ENCODE peak calls at places on chromosomes 3 and 15, in ten cellular contexts. One of them, this sample, is unnamed. For H3K27me3, the result is how much of the 10 kb centered on the place peaks cover.

GRCh38 chr3:25897019-25897418 is 107.1 kb downstream of the OXSM start:
- DNase-seq in esophagus muscularis mucosa: no peak
- DNase-seq in body of pancreas: no peak
- DNase-seq in uterus: no peak
- DNase-seq in testis: peak
- DNase-seq in stomach: no peak
- DNase-seq in upper lobe of left lung: no peak
- DNase-seq in sigmoid colon: no peak
- DNase-seq in ovary: no peak
- DNase-seq in heart left ventricle: peak
- DNase-seq in this sample: no peak

GRCh38 chr3:49668414-49668797 is 5.7 kb upstream of the APEH start:
- DNase-seq in esophagus muscularis mucosa: no peak
- DNase-seq in body of pancreas: no peak
- DNase-seq in uterus: no peak
- DNase-seq in testis: no peak
- DNase-seq in stomach: no peak
- DNase-seq in upper lobe of left lung: no peak
- DNase-seq in sigmoid colon: no peak
- DNase-seq in ovary: no peak
- DNase-seq in heart left ventricle: no peak
- DNase-seq in this sample: no peak

GRCh38 chr3:155217591-155217990 is 75.9 kb downstream of the STRIT1 start:
- DNase-seq in esophagus muscularis mucosa: no peak
- DNase-seq in body of pancreas: no peak
- DNase-seq in uterus: no peak
- DNase-seq in testis: no peak
- DNase-seq in stomach: no peak
- DNase-seq in upper lobe of left lung: no peak
- DNase-seq in sigmoid colon: no peak
- DNase-seq in ovary: no peak
- DNase-seq in heart left ventricle: no peak
- DNase-seq in this sample: no peak

GRCh38 chr3:133258358-133258757 is 141.5 kb upstream of the BFSP2 start:
- DNase-seq in esophagus muscularis mucosa: no peak
- DNase-seq in body of pancreas: no peak
- DNase-seq in uterus: no peak
- DNase-seq in testis: no peak
- DNase-seq in stomach: no peak
- DNase-seq in upper lobe of left lung: no peak
- DNase-seq in sigmoid colon: no peak
- DNase-seq in ovary: no peak
- DNase-seq in heart left ventricle: no peak
- DNase-seq in this sample: no peak

GRCh38 chr3:10614160-10614559 is 108.8 kb upstream of the ATP2B2 start:
- DNase-seq in esophagus muscularis mucosa: no peak
- DNase-seq in body of pancreas: no peak
- DNase-seq in uterus: no peak
- DNase-seq in testis: no peak
- DNase-seq in stomach: no peak
- DNase-seq in upper lobe of left lung: no peak
- DNase-seq in sigmoid colon: no peak
- DNase-seq in ovary: no peak
- DNase-seq in heart left ventricle: no peak
- DNase-seq in this sample: no peak

GRCh38 chr3:171056528-171056927 is 30.0 kb upstream of the SLC2A2 start:
- DNase-seq in esophagus muscularis mucosa: no peak
- DNase-seq in body of pancreas: no peak
- DNase-seq in uterus: no peak
- DNase-seq in testis: no peak
- DNase-seq in stomach: no peak
- DNase-seq in upper lobe of left lung: no peak
- DNase-seq in sigmoid colon: no peak
- DNase-seq in ovary: no peak
- DNase-seq in heart left ventricle: no peak
- DNase-seq in this sample: no peak

GRCh38 chr3:95387242-95388021 is 1324.6 kb downstream of the NSUN3 start:
- DNase-seq in esophagus muscularis mucosa: no peak
- DNase-seq in body of pancreas: no peak
- DNase-seq in uterus: no peak
- DNase-seq in testis: no peak
- DNase-seq in stomach: no peak
- DNase-seq in upper lobe of left lung: no peak
- DNase-seq in sigmoid colon: no peak
- DNase-seq in ovary: no peak
- DNase-seq in heart left ventricle: no peak
- DNase-seq in this sample: no peak

GRCh38 chr3:137947120-137947519 is 62.8 kb upstream of the CLDN18 start:
- DNase-seq in esophagus muscularis mucosa: peak
- DNase-seq in body of pancreas: no peak
- DNase-seq in uterus: no peak
- DNase-seq in testis: no peak
- DNase-seq in stomach: no peak
- DNase-seq in upper lobe of left lung: no peak
- DNase-seq in sigmoid colon: no peak
- DNase-seq in ovary: no peak
- DNase-seq in heart left ventricle: no peak
- DNase-seq in this sample: no peak

GRCh38 chr3:44478055-44478468 is 592 bp upstream of the ZNF445 start:
- DNase-seq in esophagus muscularis mucosa: no peak
- DNase-seq in body of pancreas: no peak
- DNase-seq in uterus: no peak
- DNase-seq in testis: no peak
- DNase-seq in stomach: no peak
- DNase-seq in upper lobe of left lung: no peak
- DNase-seq in sigmoid colon: no peak
- DNase-seq in ovary: no peak
- DNase-seq in heart left ventricle: no peak
- DNase-seq in this sample: no peak

GRCh38 chr3:44476963-44477311 is 533 bp downstream of the ZNF445 start:
- DNase-seq in esophagus muscularis mucosa: no peak
- DNase-seq in body of pancreas: no peak
- DNase-seq in uterus: no peak
- DNase-seq in testis: no peak
- DNase-seq in stomach: no peak
- DNase-seq in upper lobe of left lung: no peak
- DNase-seq in sigmoid colon: no peak
- DNase-seq in ovary: no peak
- DNase-seq in heart left ventricle: no peak
- DNase-seq in this sample: no peak

GRCh38 chr3:44476181-44476599 is 1.3 kb downstream of the ZNF445 start:
- DNase-seq in esophagus muscularis mucosa: no peak
- DNase-seq in body of pancreas: no peak
- DNase-seq in uterus: no peak
- DNase-seq in testis: no peak
- DNase-seq in stomach: no peak
- DNase-seq in upper lobe of left lung: no peak
- DNase-seq in sigmoid colon: no peak
- DNase-seq in ovary: no peak
- DNase-seq in heart left ventricle: no peak
- DNase-seq in this sample: no peak

GRCh38 chr3:44478606-44479094 is 1.2 kb upstream of the ZNF445 start:
- DNase-seq in esophagus muscularis mucosa: no peak
- DNase-seq in body of pancreas: no peak
- DNase-seq in uterus: no peak
- DNase-seq in testis: no peak
- DNase-seq in stomach: no peak
- DNase-seq in upper lobe of left lung: no peak
- DNase-seq in sigmoid colon: no peak
- DNase-seq in ovary: no peak
- DNase-seq in heart left ventricle: no peak
- DNase-seq in this sample: no peak

GRCh38 chr3:44477312-44478030 is at the start of gene ZNF445:
- DNase-seq in esophagus muscularis mucosa: peak
- DNase-seq in body of pancreas: peak
- DNase-seq in uterus: peak
- DNase-seq in testis: peak
- DNase-seq in stomach: peak
- DNase-seq in upper lobe of left lung: peak
- DNase-seq in sigmoid colon: peak
- DNase-seq in ovary: peak
- DNase-seq in heart left ventricle: peak
- DNase-seq in this sample: peak
- TF ChIP-seq POLR2A in esophagus muscularis mucosa: no peak
- TF ChIP-seq POLR2A in body of pancreas: peak
- TF ChIP-seq POLR2A in uterus: peak
- TF ChIP-seq POLR2A in testis: no peak
- TF ChIP-seq POLR2A in stomach: no peak
- TF ChIP-seq POLR2A in upper lobe of left lung: no peak
- TF ChIP-seq POLR2A in sigmoid colon: no peak
- TF ChIP-seq POLR2A in ovary: no peak
- TF ChIP-seq POLR2A in heart left ventricle: peak
- TF ChIP-seq POLR2A in this sample: peak

DNA sequence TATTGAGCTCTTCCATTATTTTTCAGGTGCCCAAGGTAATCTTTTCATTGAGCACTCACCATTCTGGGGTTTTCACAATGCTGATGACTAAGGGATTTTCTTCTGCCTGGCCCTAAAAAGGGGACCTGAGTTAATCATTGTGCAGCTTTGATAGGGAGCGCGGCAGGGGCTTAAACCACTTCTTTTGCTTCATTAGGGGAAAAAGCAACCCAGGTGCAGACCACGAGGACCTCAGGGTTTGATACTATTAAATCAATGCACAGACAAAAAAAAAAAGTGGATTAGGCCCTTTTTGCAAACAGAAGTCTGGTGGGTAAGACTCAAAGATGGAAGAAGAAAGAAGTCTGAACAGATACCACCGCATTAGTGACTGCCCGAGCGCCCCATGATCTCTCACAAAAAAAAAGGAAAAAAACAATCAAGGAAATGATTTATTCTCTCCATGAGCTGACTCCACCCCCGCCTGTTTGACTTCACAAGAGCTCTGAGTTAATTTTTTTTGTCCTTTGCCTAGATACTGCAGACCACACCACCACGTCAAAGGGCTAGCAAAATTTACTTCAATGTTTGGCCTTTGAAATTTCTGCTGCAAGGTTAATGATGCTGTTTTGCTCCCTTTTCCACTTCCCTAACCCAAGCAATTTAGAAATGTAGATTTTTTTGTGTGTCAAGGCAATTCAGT is 78.0 kb upstream of the FEZF2 start:
- DNase-seq in esophagus muscularis mucosa: no peak
- DNase-seq in body of pancreas: no peak
- DNase-seq in uterus: no peak
- DNase-seq in testis: no peak
- DNase-seq in stomach: no peak
- DNase-seq in upper lobe of left lung: no peak
- DNase-seq in sigmoid colon: no peak
- DNase-seq in ovary: no peak
- DNase-seq in heart left ventricle: no peak
- DNase-seq in this sample: no peak
- H3K27me3 ChIP-seq in esophagus muscularis mucosa: under half
- H3K27me3 ChIP-seq in body of pancreas: under half
- H3K27me3 ChIP-seq in uterus: under half
- H3K27me3 ChIP-seq in testis: under half
- H3K27me3 ChIP-seq in stomach: under half
- H3K27me3 ChIP-seq in upper lobe of left lung: under half
- H3K27me3 ChIP-seq in sigmoid colon: under half
- H3K27me3 ChIP-seq in ovary: under half
- H3K27me3 ChIP-seq in heart left ventricle: under half
- H3K27me3 ChIP-seq in this sample: under half

GRCh38 chr15:88915354-88915753 is 2.2 kb upstream of the MFGE8 start:
- DNase-seq in esophagus muscularis mucosa: no peak
- DNase-seq in body of pancreas: no peak
- DNase-seq in uterus: no peak
- DNase-seq in testis: no peak
- DNase-seq in stomach: no peak
- DNase-seq in upper lobe of left lung: no peak
- DNase-seq in sigmoid colon: no peak
- DNase-seq in ovary: no peak
- DNase-seq in heart left ventricle: no peak
- DNase-seq in this sample: no peak

GRCh38 chr15:88911766-88912118 is 1.4 kb downstream of the MFGE8 start:
- DNase-seq in esophagus muscularis mucosa: no peak
- DNase-seq in body of pancreas: no peak
- DNase-seq in uterus: peak
- DNase-seq in testis: no peak
- DNase-seq in stomach: no peak
- DNase-seq in upper lobe of left lung: no peak
- DNase-seq in sigmoid colon: peak
- DNase-seq in ovary: no peak
- DNase-seq in heart left ventricle: peak
- DNase-seq in this sample: no peak

GRCh38 chr15:88913850-88914169 is 631 bp upstream of the MFGE8 start:
- DNase-seq in esophagus muscularis mucosa: no peak
- DNase-seq in body of pancreas: no peak
- DNase-seq in uterus: no peak
- DNase-seq in testis: no peak
- DNase-seq in stomach: no peak
- DNase-seq in upper lobe of left lung: no peak
- DNase-seq in sigmoid colon: no peak
- DNase-seq in ovary: no peak
- DNase-seq in heart left ventricle: no peak
- DNase-seq in this sample: no peak

GRCh38 chr15:88912500-88912921 is 668 bp downstream of the MFGE8 start:
- DNase-seq in esophagus muscularis mucosa: no peak
- DNase-seq in body of pancreas: no peak
- DNase-seq in uterus: peak
- DNase-seq in testis: peak
- DNase-seq in stomach: no peak
- DNase-seq in upper lobe of left lung: peak
- DNase-seq in sigmoid colon: no peak
- DNase-seq in ovary: peak
- DNase-seq in heart left ventricle: peak
- DNase-seq in this sample: no peak

DNA sequence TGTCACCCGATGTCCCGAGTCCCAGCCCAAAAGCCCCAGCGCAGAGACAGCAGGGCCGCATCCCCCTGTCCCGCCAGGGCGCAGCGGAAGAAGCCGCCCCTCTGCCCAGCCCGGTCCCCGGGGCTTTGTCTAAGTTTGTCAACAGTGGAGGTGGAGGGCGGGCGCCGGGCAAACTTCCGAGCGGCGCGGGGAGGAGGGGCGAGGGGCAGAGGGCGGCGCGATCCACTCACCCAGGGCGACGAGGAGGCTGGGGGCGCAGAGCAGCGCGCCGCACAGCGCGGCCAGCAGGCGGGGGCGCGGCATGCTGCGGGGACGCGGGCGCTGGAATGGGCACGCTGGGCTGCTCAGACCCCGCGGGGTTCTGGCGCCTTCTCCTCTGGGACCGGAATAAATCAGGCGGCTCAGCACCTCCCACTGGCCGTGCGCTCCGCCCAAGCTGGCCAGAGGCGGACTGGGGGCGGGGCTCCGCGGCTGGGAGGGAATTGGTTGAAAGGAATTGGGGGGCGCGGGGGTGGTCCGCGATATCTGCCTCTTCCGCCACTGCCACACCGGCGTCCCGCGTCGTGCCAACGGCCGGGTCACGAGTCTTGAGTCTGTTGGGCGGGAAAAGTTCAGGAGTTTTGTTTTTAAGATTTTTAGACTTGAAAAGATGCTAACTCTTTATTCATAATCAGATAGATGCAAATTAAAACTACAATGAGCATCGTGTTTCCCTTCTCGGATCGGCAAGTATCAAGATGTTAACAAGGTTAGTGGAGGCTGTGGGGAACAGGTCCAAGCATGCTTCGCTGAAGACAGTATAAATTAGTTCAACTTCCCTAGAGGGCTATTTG is at the start of gene MFGE8:
- DNase-seq in esophagus muscularis mucosa: peak
- DNase-seq in body of pancreas: peak
- DNase-seq in uterus: peak
- DNase-seq in testis: peak
- DNase-seq in stomach: peak
- DNase-seq in upper lobe of left lung: peak
- DNase-seq in sigmoid colon: peak
- DNase-seq in ovary: peak
- DNase-seq in heart left ventricle: peak
- DNase-seq in this sample: peak
- TF ChIP-seq POLR2A in esophagus muscularis mucosa: peak
- TF ChIP-seq POLR2A in body of pancreas: peak
- TF ChIP-seq POLR2A in uterus: peak
- TF ChIP-seq POLR2A in testis: no peak
- TF ChIP-seq POLR2A in stomach: no peak
- TF ChIP-seq POLR2A in upper lobe of left lung: peak
- TF ChIP-seq POLR2A in sigmoid colon: no peak
- TF ChIP-seq POLR2A in ovary: peak
- TF ChIP-seq POLR2A in heart left ventricle: peak
- TF ChIP-seq POLR2A in this sample: peak

DNA sequence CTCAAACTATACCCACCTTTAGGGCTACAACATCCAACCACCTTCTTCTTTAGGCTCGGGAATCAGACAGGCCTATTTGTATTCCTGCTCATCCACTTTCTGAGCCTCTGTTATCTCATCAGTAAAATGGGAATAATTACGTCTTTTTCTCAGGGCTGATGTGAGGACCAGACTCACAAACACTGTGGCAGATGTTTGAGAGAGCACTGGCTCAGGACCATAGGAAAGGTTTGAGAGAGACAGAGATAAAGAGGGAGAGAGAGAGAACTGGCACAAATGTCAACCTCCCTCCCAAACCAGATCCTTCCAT is 4.8 kb upstream of the DAPK2 start:
- DNase-seq in esophagus muscularis mucosa: no peak
- DNase-seq in body of pancreas: no peak
- DNase-seq in uterus: no peak
- DNase-seq in testis: no peak
- DNase-seq in stomach: no peak
- DNase-seq in upper lobe of left lung: no peak
- DNase-seq in sigmoid colon: no peak
- DNase-seq in ovary: no peak
- DNase-seq in heart left ventricle: no peak
- DNase-seq in this sample: no peak
- H3K27me3 ChIP-seq in esophagus muscularis mucosa: under half
- H3K27me3 ChIP-seq in body of pancreas: under half
- H3K27me3 ChIP-seq in uterus: under half
- H3K27me3 ChIP-seq in testis: under half
- H3K27me3 ChIP-seq in stomach: under half
- H3K27me3 ChIP-seq in upper lobe of left lung: under half
- H3K27me3 ChIP-seq in sigmoid colon: under half
- H3K27me3 ChIP-seq in ovary: under half
- H3K27me3 ChIP-seq in heart left ventricle: under half
- H3K27me3 ChIP-seq in this sample: under half